ENCODE peak calls at places on chromosomes 4 and X, in four cellular contexts. R is Calu3, H is fibroblast of lung, E is NCI-H510A. C is an unnamed sample.

GRCh38 chrX:107025538-107025937 is 25.5 kb upstream of the MORC4 start:
- DNase-seq in R (peak), H (peak), E (no peak), C (peak)

GRCh38 chr4:6420036-6420435 is 52.4 kb downstream of the PPP2R2C start:
- DNase-seq in R (no peak), H (no peak), E (no peak), C (no peak)

GRCh38 chr4:151297170-151297569 is 20.2 kb downstream of the PRSS48 start:
- DNase-seq in R (no peak), H (no peak), E (no peak), C (no peak)

GRCh38 chr4:47930971-47931804 is 16.8 kb upstream of the NFXL1 start:
- DNase-seq in R (peak), H (peak), E (no peak), C (peak)

GRCh38 chr4:126113058-126113457 is 798.3 kb downstream of the FAT4 start:
- DNase-seq in R (no peak), H (no peak), E (no peak), C (no peak)

GRCh38 chrX:1387141-1387776 is 4.7 kb downstream of the SLC25A6 start:
- DNase-seq in R (no peak), H (no peak), E (no peak), C (no peak)

GRCh38 chr4:102308032-102308799 is 37.1 kb downstream of the SLC39A8 start:
- DNase-seq in R (no peak), H (peak), E (no peak), C (peak)

GRCh38 chr4:75898533-75898932 is 3.7 kb downstream of the PPEF2 start:
- DNase-seq in R (no peak), H (no peak), E (no peak), C (no peak)

GRCh38 chr4:26491449-26492170 is 1.3 kb upstream of the CCKAR start:
- DNase-seq in R (no peak), H (no peak), E (no peak), C (no peak)

GRCh38 chrX:130676861-130677260 is 226.1 kb downstream of the ENOX2 start:
- DNase-seq in R (no peak), H (no peak), E (no peak), C (no peak)

GRCh38 chr4:48905363-48906015 is 1.1 kb downstream of the OCIAD2 start:
- DNase-seq in R (peak), H (peak), E (no peak), C (peak)

GRCh38 chr4:111066447-111066846 is 443.6 kb upstream of the PITX2 start:
- DNase-seq in R (no peak), H (no peak), E (no peak), C (peak)

GRCh38 chr4:15479089-15479912 is 9.6 kb downstream of the CC2D2A start:
- DNase-seq in R (peak), H (peak), E (peak), C (peak)

GRCh38 chr4:15239866-15240265 is 188.0 kb upstream of the C1QTNF7 start:
- DNase-seq in R (no peak), H (peak), E (no peak), C (peak)

C was measured in foreskin fibroblast.